ENCODE peak calls at places on chromosomes 13 and 19, in five cellular contexts. Q is GM20000, B is right lobe of liver, T is A549, N is H1. R is an unnamed sample.

GRCh38 chr13:44575741-44576395 is at the start of gene TSC22D1:
- DNase-seq in Q (peak), B (peak), T (peak), N (no peak), R (no peak)

GRCh38 chr19:33795370-33796163 is 1.1 kb upstream of the KCTD15 start:
- DNase-seq in Q (peak), B (peak), T (peak), N (no peak), R (peak)

GRCh38 chr13:31556376-31556775 is 182.9 kb upstream of the RXFP2 start:
- DNase-seq in Q (no peak), B (no peak), T (no peak), N (no peak), R (no peak)

GRCh38 chr13:59478908-59479307 is 684.8 kb downstream of the DIAPH3 start:
- DNase-seq in Q (no peak), B (no peak), T (no peak), N (no peak), R (no peak)

GRCh38 chr19:46035986-46036744 is 4.6 kb downstream of the IGFL4 start:
- DNase-seq in Q (no peak), B (no peak), T (no peak), N (no peak), R (no peak)

GRCh38 chr13:87208636-87209035 is 462.5 kb upstream of the SLITRK5 start:
- DNase-seq in Q (no peak), B (no peak), T (no peak), N (no peak), R (no peak)

GRCh38 chr13:111429064-111429558 is 108.7 kb downstream of the TEX29 start:
- DNase-seq in Q (peak), B (peak), T (peak), N (no peak), R (no peak)

GRCh38 chr13:23758783-23759527 is 130.2 kb downstream of the MIPEP start:
- DNase-seq in Q (no peak), B (no peak), T (no peak), N (no peak), R (no peak)

GRCh38 chr13:50989476-50989875 is 79.9 kb downstream of the RNASEH2B start:
- DNase-seq in Q (no peak), B (no peak), T (no peak), N (no peak), R (no peak)

GRCh38 chr19:16382775-16383543 is 58.3 kb downstream of the KLF2 start:
- DNase-seq in Q (peak), B (peak), T (peak), N (peak), R (no peak)

GRCh38 chr13:75685239-75685697 is 49.1 kb downstream of the LMO7 start:
- DNase-seq in Q (no peak), B (no peak), T (no peak), N (peak), R (no peak)

GRCh38 chr19:44303976-44304568 is 753 bp downstream of the ZNF235 start:
- DNase-seq in Q (peak), B (no peak), T (peak), N (no peak), R (no peak)

GRCh38 chr13:49444517-49445395 is 682 bp downstream of the SETDB2 start:
- DNase-seq in Q (peak), B (no peak), T (no peak), N (no peak), R (no peak)

GRCh38 chr19:48868196-48868886 is at the start of gene PLEKHA4:
- DNase-seq in Q (no peak), B (peak), T (no peak), N (no peak), R (no peak)

GRCh38 chr19:40662925-40663711 is 27.3 kb downstream of the NUMBL start:
- DNase-seq in Q (peak), B (peak), T (peak), N (peak), R (no peak)

GRCh38 chr13:35978607-35979316 is 152.4 kb downstream of the DCLK1 start:
- DNase-seq in Q (peak), B (no peak), T (peak), N (no peak), R (no peak)

GRCh38 chr19:48006762-48007161 is 12.3 kb downstream of the ELSPBP1 start:
- DNase-seq in Q (no peak), B (no peak), T (peak), N (peak), R (no peak)

GRCh38 chr13:94138831-94139230 is 340.7 kb downstream of the DCT start:
- DNase-seq in Q (no peak), B (no peak), T (no peak), N (no peak), R (no peak)

GRCh38 chr13:38395505-38395803 is 45.8 kb downstream of the UFM1 start:
- DNase-seq in Q (no peak), B (no peak), T (no peak), N (no peak), R (no peak)

GRCh38 chr19:31448221-31448657 is 99.0 kb upstream of the TSHZ3 start:
- DNase-seq in Q (no peak), B (peak), T (no peak), N (no peak), R (no peak)

GRCh38 chr13:79591493-79591892 is 110.5 kb downstream of the NDFIP2 start:
- DNase-seq in Q (no peak), B (no peak), T (no peak), N (no peak), R (no peak)

GRCh38 chr13:85864963-85865530 is 65.8 kb upstream of the SLITRK6 start:
- DNase-seq in Q (no peak), B (no peak), T (no peak), N (no peak), R (no peak)

GRCh38 chr19:16660763-16661479 is at the start of gene TMEM38A:
- DNase-seq in Q (peak), B (peak), T (no peak), N (no peak), R (no peak)

GRCh38 chr19:48982280-48982679 is 10.8 kb downstream of the GYS1 start:
- DNase-seq in Q (no peak), B (no peak), T (no peak), N (no peak), R (no peak)

GRCh38 chr19:17680235-17680722 is 7.9 kb downstream of the UNC13A start:
- DNase-seq in Q (peak), B (peak), T (peak), N (no peak), R (no peak)

GRCh38 chr13:39452412-39452811 is 150.6 kb downstream of the LHFPL6 start:
- DNase-seq in Q (no peak), B (no peak), T (no peak), N (no peak), R (no peak)

GRCh38 chr13:41812851-41813250 is 148.1 kb downstream of the VWA8 start:
- DNase-seq in Q (peak), B (no peak), T (no peak), N (no peak), R (no peak)

GRCh38 chr13:97986841-97987240 is 33.4 kb downstream of the IPO5 start:
- DNase-seq in Q (peak), B (no peak), T (no peak), N (no peak), R (no peak)

GRCh38 chr19:34733266-34733825 is 697 bp upstream of the ZNF181 start:
- DNase-seq in Q (no peak), B (no peak), T (no peak), N (peak), R (no peak)

GRCh38 chr13:100115693-100116254 is 26.9 kb downstream of the PCCA start:
- DNase-seq in Q (no peak), B (no peak), T (no peak), N (no peak), R (no peak)

GRCh38 chr19:28949535-28949934 is 263.4 kb downstream of the UQCRFS1 start:
- DNase-seq in Q (no peak), B (no peak), T (no peak), N (no peak), R (no peak)

GRCh38 chr13:99158846-99159245 is 41.8 kb upstream of the UBAC2 start:
- DNase-seq in Q (no peak), B (no peak), T (no peak), N (no peak), R (no peak)

GRCh38 chr19:50204811-50205675 is 1.6 kb downstream of the MYH14 start:
- DNase-seq in Q (peak), B (peak), T (no peak), N (peak), R (no peak)

GRCh38 chr19:6765738-6766356 is 1.4 kb downstream of the SH2D3A start:
- DNase-seq in Q (no peak), B (peak), T (no peak), N (peak), R (no peak)

GRCh38 chr13:45417790-45418534 is at the start of gene SLC25A30:
- DNase-seq in Q (peak), B (peak), T (peak), N (peak), R (peak)

GRCh38 chr13:35784286-35784951 is 307.9 kb upstream of the MAB21L1 start:
- DNase-seq in Q (no peak), B (no peak), T (no peak), N (no peak), R (no peak)

DNA sequence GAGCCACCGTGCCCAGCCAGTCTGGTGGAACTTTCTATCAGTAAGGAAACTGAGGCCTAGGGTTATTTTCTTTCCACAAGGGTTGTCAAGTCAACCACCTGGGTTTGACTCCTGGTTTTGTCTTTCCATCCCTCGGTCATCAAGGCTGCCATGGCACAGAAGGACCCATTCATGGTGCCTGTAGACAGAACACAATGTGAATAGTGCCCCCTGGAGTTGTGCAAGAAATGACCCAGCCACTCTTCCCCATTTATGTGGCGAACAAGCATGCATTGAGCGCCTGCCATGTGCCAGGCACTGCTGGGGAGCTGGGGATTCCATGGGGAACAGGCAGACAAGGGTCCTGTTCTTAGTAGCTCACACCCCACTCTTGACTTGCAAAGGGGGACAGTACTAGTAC is 4.1 kb downstream of the SMARCA4 start:
- DNase-seq in Q (no peak), B (no peak), T (no peak), N (no peak), R (no peak)
- TF ChIP-seq CTCF in Q (no peak), B (no peak), T (no peak), N (peak), R (peak)

GRCh38 chr13:110352735-110353134 is 45.7 kb downstream of the COL4A2 start:
- DNase-seq in Q (no peak), B (no peak), T (no peak), N (no peak), R (no peak)
- TF ChIP-seq CTCF in Q (peak), B (no peak), T (no peak), N (peak), R (peak)

GRCh38 chr13:26624572-26624971 is 67.1 kb downstream of the WASF3 start:
- DNase-seq in Q (no peak), B (no peak), T (no peak), N (no peak), R (no peak)

GRCh38 chr13:26628706-26629105 is 71.2 kb downstream of the WASF3 start:
- DNase-seq in Q (no peak), B (no peak), T (no peak), N (no peak), R (no peak)

GRCh38 chr13:26629260-26629659 is 71.8 kb downstream of the WASF3 start:
- DNase-seq in Q (no peak), B (no peak), T (no peak), N (no peak), R (no peak)
- TF ChIP-seq CTCF in Q (no peak), B (peak), T (no peak), N (peak), R (no peak)

GRCh38 chr19:5131031-5131865 is 162.3 kb downstream of the KDM4B start:
- DNase-seq in Q (peak), B (no peak), T (no peak), N (no peak), R (no peak)

GRCh38 chr19:5133986-5134595 is 165.2 kb downstream of the KDM4B start:
- DNase-seq in Q (no peak), B (no peak), T (no peak), N (no peak), R (no peak)

GRCh38 chr19:5131866-5132561 is 163.1 kb downstream of the KDM4B start:
- DNase-seq in Q (no peak), B (no peak), T (no peak), N (no peak), R (no peak)

GRCh38 chr19:5134683-5135082 is 165.8 kb downstream of the KDM4B start:
- DNase-seq in Q (no peak), B (no peak), T (no peak), N (no peak), R (no peak)

GRCh38 chr19:5132698-5133651 is 164.1 kb downstream of the KDM4B start:
- DNase-seq in Q (no peak), B (no peak), T (no peak), N (no peak), R (no peak)
- TF ChIP-seq CTCF in Q (no peak), B (no peak), T (no peak), N (no peak), R (no peak)

DNA sequence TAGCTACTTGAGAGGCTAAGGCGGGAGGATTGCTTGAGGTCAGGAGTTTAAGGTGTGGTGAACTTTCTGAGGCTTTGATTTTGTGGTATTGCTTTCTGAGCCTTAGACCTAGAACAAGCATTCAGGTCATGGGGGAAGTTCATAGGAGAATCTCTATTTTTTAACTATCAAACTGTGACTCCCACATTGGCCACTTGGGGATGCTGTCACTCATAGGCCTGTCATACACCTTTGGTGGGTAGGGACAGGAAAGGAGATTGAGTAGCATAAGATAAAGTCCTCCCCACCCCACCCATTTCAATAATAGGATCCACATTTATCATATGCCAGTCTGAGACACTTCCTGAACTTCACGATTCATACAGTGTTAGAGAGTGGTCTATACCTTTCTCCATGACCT is 41.9 kb upstream of the PSG2 start:
- DNase-seq in Q (no peak), B (no peak), T (no peak), N (no peak), R (no peak)
- TF ChIP-seq CTCF in Q (no peak), B (no peak), T (no peak), N (no peak), R (no peak)

GRCh38 chr13:70844391-70845108 is 736.3 kb upstream of the KLHL1 start:
- DNase-seq in Q (no peak), B (no peak), T (no peak), N (no peak), R (peak)

GRCh38 chr13:70841240-70842061 is 733.2 kb upstream of the KLHL1 start:
- DNase-seq in Q (no peak), B (no peak), T (no peak), N (no peak), R (peak)

GRCh38 chr13:70842062-70842644 is 733.9 kb upstream of the KLHL1 start:
- DNase-seq in Q (no peak), B (no peak), T (no peak), N (no peak), R (peak)
- TF ChIP-seq CTCF in Q (no peak), B (no peak), T (no peak), N (peak), R (no peak)

GRCh38 chr19:576768-577438 is 4.5 kb downstream of the BSG start:
- DNase-seq in Q (no peak), B (no peak), T (no peak), N (no peak), R (no peak)

GRCh38 chr19:579842-580155 is 7.4 kb downstream of the BSG start:
- DNase-seq in Q (no peak), B (no peak), T (no peak), N (no peak), R (no peak)

GRCh38 chr19:579111-579841 is 6.9 kb downstream of the BSG start:
- DNase-seq in Q (no peak), B (peak), T (no peak), N (no peak), R (peak)

GRCh38 chr19:575527-576506 is 3.4 kb downstream of the BSG start:
- DNase-seq in Q (no peak), B (no peak), T (no peak), N (no peak), R (no peak)

GRCh38 chr19:577439-578392 is 5.3 kb downstream of the BSG start:
- DNase-seq in Q (no peak), B (peak), T (no peak), N (no peak), R (no peak)
- TF ChIP-seq CTCF in Q (no peak), B (no peak), T (no peak), N (peak), R (peak)

DNA sequence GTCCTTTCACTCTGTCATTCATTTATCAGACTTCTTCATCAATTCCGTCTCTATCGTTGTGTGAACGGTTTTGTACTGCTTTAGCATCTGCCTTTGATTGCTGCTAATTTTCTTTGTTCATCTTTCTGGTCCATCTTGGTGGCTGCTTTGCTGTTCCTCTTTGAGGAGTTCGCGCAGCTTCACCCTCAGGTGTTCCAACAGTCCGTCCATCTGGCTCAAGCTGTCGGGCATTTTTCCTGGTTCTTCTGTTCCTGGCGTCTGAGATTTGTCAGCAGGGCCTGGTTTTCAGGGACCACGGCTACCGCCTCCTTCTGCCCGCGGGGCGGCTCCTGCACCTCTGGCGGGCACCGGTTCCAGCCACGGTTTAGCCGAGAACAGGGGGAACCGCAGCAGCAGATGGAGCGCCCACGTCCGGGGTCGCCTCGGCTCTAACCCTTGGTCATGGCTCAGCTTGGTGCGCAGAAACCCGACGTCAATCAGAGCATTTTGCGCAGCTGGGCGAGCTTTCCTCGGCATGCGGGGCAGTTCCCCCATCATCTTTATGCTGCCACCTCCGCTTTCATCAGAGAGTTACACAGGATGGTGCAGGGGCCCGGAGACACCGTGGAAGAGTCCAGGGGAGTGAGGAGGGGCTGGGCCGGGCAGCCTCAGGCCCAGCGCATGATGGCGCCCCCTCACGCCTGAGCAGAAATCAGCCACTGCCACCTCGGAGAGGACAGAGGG is 89.5 kb downstream of the ZNF100 start:
- DNase-seq in Q (no peak), B (no peak), T (no peak), N (no peak), R (no peak)
- TF ChIP-seq CTCF in Q (no peak), B (no peak), T (no peak), N (peak), R (no peak)

DNA sequence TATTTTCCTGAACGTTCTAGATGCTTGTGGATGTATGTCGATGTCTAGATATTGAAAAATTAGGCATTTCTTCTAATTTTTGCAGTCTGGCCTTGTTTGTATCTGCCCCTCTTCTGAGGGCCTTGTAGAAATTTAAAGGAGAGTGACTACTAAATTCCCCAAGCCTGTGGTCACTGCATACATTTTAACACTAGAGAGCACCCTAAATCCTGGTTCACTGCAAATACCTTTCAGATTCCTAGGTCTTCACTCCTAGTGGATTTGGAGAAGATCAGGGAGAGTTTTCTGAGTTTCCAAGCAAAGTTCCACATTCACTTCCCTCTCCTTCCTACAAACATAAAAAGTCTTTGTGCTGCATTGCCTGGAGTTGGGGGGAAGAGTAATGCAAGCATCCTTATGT is 1272.5 kb downstream of the OLFM4 start:
- DNase-seq in Q (no peak), B (no peak), T (no peak), N (no peak), R (no peak)
- TF ChIP-seq CTCF in Q (no peak), B (no peak), T (no peak), N (peak), R (no peak)